ENCODE peak calls at places on chromosomes 12 and 14, in six cellular contexts. U, D, R, O, K and V are unnamed samples.

GRCh38 chr14:64234877-64235651 is 59.1 kb downstream of the ESR2 start:
- DNase-seq in U (peak), D (peak), R (no peak), O (peak), K (no peak), V (no peak)

GRCh38 chr12:127336416-127336815 is 930.6 kb upstream of the TMEM132C start:
- DNase-seq in U (no peak), D (no peak), R (no peak), O (no peak), K (no peak), V (peak)

GRCh38 chr12:3273409-3273853 is 196.3 kb downstream of the TSPAN9 start:
- DNase-seq in U (no peak), D (no peak), R (no peak), O (peak), K (no peak), V (no peak)

GRCh38 chr12:92109613-92110012 is 36.0 kb downstream of the BTG1 start:
- DNase-seq in U (no peak), D (no peak), R (no peak), O (no peak), K (no peak), V (no peak)

GRCh38 chr12:78530065-78530765 is 334.4 kb upstream of the SYT1 start:
- DNase-seq in U (no peak), D (peak), R (no peak), O (no peak), K (no peak), V (no peak)

GRCh38 chr14:25108959-25109358 is 59.0 kb upstream of the STXBP6 start:
- DNase-seq in U (no peak), D (peak), R (peak), O (no peak), K (no peak), V (no peak)

GRCh38 chr14:83548061-83548839 is 1981.7 kb upstream of the FLRT2 start:
- DNase-seq in U (no peak), D (peak), R (no peak), O (no peak), K (no peak), V (no peak)

GRCh38 chr12:66600805-66601392 is 78.0 kb downstream of the GRIP1 start:
- DNase-seq in U (no peak), D (no peak), R (no peak), O (no peak), K (no peak), V (no peak)

GRCh38 chr12:110200124-110200417 is 75.9 kb downstream of the IFT81 start:
- DNase-seq in U (no peak), D (peak), R (no peak), O (no peak), K (no peak), V (no peak)

GRCh38 chr12:2689879-2690278 is 104.9 kb upstream of the FKBP4 start:
- DNase-seq in U (no peak), D (no peak), R (no peak), O (no peak), K (no peak), V (no peak)

GRCh38 chr14:69483765-69484443 is 624 bp upstream of the PLEKHD1 start:
- DNase-seq in U (peak), D (peak), R (peak), O (no peak), K (no peak), V (no peak)

GRCh38 chr14:32134448-32135070 is 57.5 kb downstream of the ARHGAP5 start:
- DNase-seq in U (no peak), D (peak), R (no peak), O (peak), K (no peak), V (peak)

GRCh38 chr12:132218915-132219314 is 74.7 kb downstream of the NOC4L start:
- DNase-seq in U (peak), D (no peak), R (no peak), O (no peak), K (peak), V (no peak)

GRCh38 chr12:83128529-83128928 is 441.8 kb downstream of the TMTC2 start:
- DNase-seq in U (no peak), D (peak), R (no peak), O (no peak), K (no peak), V (no peak)

GRCh38 chr12:109679716-109680520 is 33.7 kb upstream of the FAM222A start:
- DNase-seq in U (no peak), D (no peak), R (no peak), O (no peak), K (no peak), V (no peak)

GRCh38 chr12:82209533-82209932 is 148.7 kb downstream of the CCDC59 start:
- DNase-seq in U (no peak), D (no peak), R (no peak), O (no peak), K (no peak), V (no peak)

GRCh38 chr12:63276537-63277365 is 125.8 kb upstream of the AVPR1A start:
- DNase-seq in U (peak), D (peak), R (peak), O (no peak), K (no peak), V (no peak)

GRCh38 chr12:123485756-123486155 is 27.8 kb downstream of the SNRNP35 start:
- DNase-seq in U (no peak), D (no peak), R (no peak), O (no peak), K (no peak), V (no peak)

GRCh38 chr14:20757963-20758362 is 10.2 kb upstream of the EDDM3B start:
- DNase-seq in U (no peak), D (no peak), R (peak), O (no peak), K (peak), V (no peak)

GRCh38 chr14:65434216-65434850 is 21.8 kb downstream of the FUT8 start:
- DNase-seq in U (no peak), D (peak), R (no peak), O (peak), K (no peak), V (no peak)

GRCh38 chr14:36176524-36176923 is at the start of gene PTCSC3:
- DNase-seq in U (no peak), D (no peak), R (no peak), O (no peak), K (no peak), V (no peak)

GRCh38 chr14:68284333-68284732 is 464.8 kb downstream of the RAD51B start:
- DNase-seq in U (no peak), D (peak), R (no peak), O (no peak), K (no peak), V (no peak)

GRCh38 chr12:91204416-91204815 is 21.8 kb upstream of the DCN start:
- DNase-seq in U (no peak), D (no peak), R (no peak), O (no peak), K (no peak), V (no peak)

GRCh38 chr12:89181271-89181920 is 170.9 kb downstream of the DUSP6 start:
- DNase-seq in U (no peak), D (peak), R (no peak), O (peak), K (no peak), V (peak)

GRCh38 chr14:94388027-94388895 is at the start of gene SERPINA1:
- DNase-seq in U (no peak), D (no peak), R (peak), O (no peak), K (no peak), V (peak)

GRCh38 chr14:67487937-67488893 is at the start of gene TMEM229B:
- DNase-seq in U (no peak), D (no peak), R (no peak), O (no peak), K (peak), V (no peak)

GRCh38 chr14:97251423-97252155 is 454.4 kb downstream of the VRK1 start:
- DNase-seq in U (no peak), D (no peak), R (no peak), O (no peak), K (no peak), V (no peak)

GRCh38 chr14:75982724-75983358 is 1.0 kb upstream of the TGFB3 start:
- DNase-seq in U (no peak), D (peak), R (peak), O (no peak), K (no peak), V (no peak)

DNA sequence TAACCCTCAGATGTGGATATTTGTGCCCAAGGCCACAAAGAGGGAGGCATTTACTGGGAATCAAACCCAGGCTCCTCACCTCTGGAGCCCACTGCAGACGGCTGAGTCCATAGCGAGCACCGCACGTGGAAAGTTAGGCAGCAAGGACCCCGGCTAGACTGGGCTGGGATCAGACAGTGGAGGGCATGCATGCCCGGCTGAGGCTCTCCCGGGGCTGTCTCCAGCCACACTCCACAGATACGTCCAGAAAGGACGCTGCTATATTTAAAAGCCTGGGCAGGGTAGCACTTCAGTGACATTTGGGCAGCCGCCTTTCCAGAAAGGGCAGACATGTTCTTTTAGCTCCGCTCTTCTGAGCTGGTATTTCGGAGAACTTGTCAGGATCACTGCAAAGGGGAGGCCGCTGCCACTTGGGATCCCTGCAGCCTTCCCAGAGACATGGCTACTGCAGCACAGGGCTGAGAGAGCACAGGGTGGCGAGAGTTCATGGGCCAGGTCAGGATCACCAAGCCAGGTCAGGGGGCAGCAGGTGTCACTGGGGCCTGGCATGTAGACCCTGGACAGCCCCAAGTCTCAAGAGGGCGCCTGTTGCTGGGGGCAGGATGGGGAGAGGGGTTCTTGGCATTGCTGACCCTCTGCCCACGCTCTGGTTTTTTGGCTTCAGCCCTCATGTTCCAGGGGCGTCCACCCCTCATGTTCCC is 121.7 kb downstream of the PHETA1 start:
- DNase-seq in U (no peak), D (no peak), R (no peak), O (no peak), K (no peak), V (no peak)
- H3K27ac ChIP-seq in U (no peak), D (no peak), R (no peak), O (no peak), K (no peak), V (no peak)

DNA sequence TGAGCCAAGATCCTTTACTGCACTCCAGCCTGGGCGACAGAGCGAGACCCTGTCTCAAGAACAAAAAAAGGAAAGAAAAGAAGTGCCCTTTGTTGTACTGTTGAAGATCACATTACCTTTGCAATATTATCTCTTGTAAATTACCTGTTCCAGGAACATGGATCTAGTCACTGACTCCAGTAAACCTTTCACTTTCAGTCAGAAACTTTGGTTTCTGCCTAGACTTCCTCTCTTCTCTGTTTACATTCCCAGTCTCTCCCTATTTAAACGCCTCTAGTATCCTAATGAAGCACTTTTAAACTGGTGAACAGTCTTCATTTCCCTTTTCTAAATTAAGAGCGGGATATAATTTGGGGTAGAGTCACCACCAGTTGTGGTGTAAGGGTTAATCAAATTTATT is 12.8 kb downstream of the CHPT1 start:
- DNase-seq in U (no peak), D (no peak), R (no peak), O (no peak), K (no peak), V (no peak)
- H3K27ac ChIP-seq in U (no peak), D (no peak), R (no peak), O (no peak), K (no peak), V (no peak)

GRCh38 chr14:52873694-52874093 is 77.2 kb downstream of the FERMT2 start:
- DNase-seq in U (no peak), D (peak), R (no peak), O (no peak), K (no peak), V (no peak)

GRCh38 chr14:52875707-52876106 is 75.1 kb downstream of the FERMT2 start:
- DNase-seq in U (no peak), D (peak), R (no peak), O (no peak), K (no peak), V (no peak)

GRCh38 chr14:52871606-52872005 is 79.2 kb downstream of the FERMT2 start:
- DNase-seq in U (peak), D (no peak), R (no peak), O (no peak), K (no peak), V (no peak)

GRCh38 chr14:52874389-52874788 is 76.5 kb downstream of the FERMT2 start:
- DNase-seq in U (no peak), D (no peak), R (no peak), O (no peak), K (no peak), V (no peak)

GRCh38 chr14:52873096-52873495 is 77.8 kb downstream of the FERMT2 start:
- DNase-seq in U (no peak), D (no peak), R (no peak), O (no peak), K (no peak), V (no peak)
- H3K27ac ChIP-seq in U (no peak), D (no peak), R (no peak), O (peak), K (no peak), V (peak)

GRCh38 chr12:76778358-76778757 is 14.4 kb downstream of the ZDHHC17 start:
- DNase-seq in U (no peak), D (no peak), R (no peak), O (no peak), K (no peak), V (no peak)
- H3K27ac ChIP-seq in U (no peak), D (no peak), R (no peak), O (no peak), K (no peak), V (no peak)

GRCh38 chr12:59250766-59251165 is 330.5 kb upstream of the LRIG3 start:
- DNase-seq in U (no peak), D (no peak), R (no peak), O (no peak), K (no peak), V (no peak)

DNA sequence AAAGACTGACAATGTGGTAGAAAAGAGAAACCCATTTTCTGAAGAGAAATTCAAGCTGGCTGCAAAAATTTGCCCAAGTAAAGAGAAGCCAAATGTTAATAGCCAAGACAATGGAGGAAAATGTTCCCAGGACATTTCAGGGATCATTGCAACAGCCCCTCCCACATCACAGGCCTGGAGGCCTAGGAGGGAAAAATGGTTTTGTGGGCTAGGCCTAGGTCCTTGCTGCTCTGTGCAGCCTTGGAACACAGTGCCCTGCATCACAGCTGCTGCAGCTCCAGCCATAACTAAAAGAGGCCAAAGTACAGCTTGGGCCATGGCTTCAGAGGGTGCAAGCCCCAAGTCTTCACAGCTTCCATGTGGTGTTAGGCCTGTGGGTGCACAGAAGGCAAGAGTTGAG is 332.4 kb upstream of the LRIG3 start:
- DNase-seq in U (no peak), D (no peak), R (no peak), O (no peak), K (no peak), V (no peak)
- H3K27ac ChIP-seq in U (no peak), D (no peak), R (no peak), O (no peak), K (no peak), V (no peak)

GRCh38 chr12:9617124-9617523 is 9.4 kb upstream of the KLRB1 start:
- DNase-seq in U (no peak), D (no peak), R (no peak), O (no peak), K (no peak), V (no peak)
- H3K27ac ChIP-seq in U (no peak), D (no peak), R (no peak), O (no peak), K (no peak), V (no peak)

GRCh38 chr12:94092516-94093241 is 55.7 kb upstream of the PLXNC1 start:
- DNase-seq in U (no peak), D (peak), R (no peak), O (no peak), K (no peak), V (no peak)
- H3K27ac ChIP-seq in U (no peak), D (no peak), R (no peak), O (no peak), K (no peak), V (no peak)

GRCh38 chr12:24808651-24809050 is 140.2 kb downstream of the BCAT1 start:
- DNase-seq in U (no peak), D (no peak), R (no peak), O (no peak), K (no peak), V (no peak)

GRCh38 chr12:24815087-24815423 is 133.8 kb downstream of the BCAT1 start:
- DNase-seq in U (no peak), D (no peak), R (no peak), O (no peak), K (no peak), V (no peak)

GRCh38 chr12:24810378-24810777 is 138.5 kb downstream of the BCAT1 start:
- DNase-seq in U (no peak), D (no peak), R (no peak), O (no peak), K (no peak), V (no peak)

GRCh38 chr12:24814379-24815086 is 134.4 kb downstream of the BCAT1 start:
- DNase-seq in U (no peak), D (no peak), R (no peak), O (no peak), K (no peak), V (no peak)
- H3K27ac ChIP-seq in U (no peak), D (no peak), R (no peak), O (no peak), K (no peak), V (no peak)

GRCh38 chr14:95470942-95471499 is 45.4 kb downstream of the SYNE3 start:
- DNase-seq in U (no peak), D (no peak), R (no peak), O (no peak), K (no peak), V (no peak)
- H3K27ac ChIP-seq in U (no peak), D (no peak), R (no peak), O (no peak), K (no peak), V (no peak)

GRCh38 chr12:27291862-27292261 is 40.8 kb upstream of the BMAL2 start:
- DNase-seq in U (no peak), D (no peak), R (no peak), O (no peak), K (no peak), V (no peak)

GRCh38 chr12:27293463-27293862 is 39.2 kb upstream of the BMAL2 start:
- DNase-seq in U (no peak), D (peak), R (peak), O (no peak), K (no peak), V (no peak)

GRCh38 chr12:27289414-27289813 is 43.2 kb upstream of the BMAL2 start:
- DNase-seq in U (no peak), D (no peak), R (no peak), O (no peak), K (no peak), V (no peak)

GRCh38 chr12:27290501-27291168 is 42.0 kb upstream of the BMAL2 start:
- DNase-seq in U (no peak), D (no peak), R (no peak), O (no peak), K (no peak), V (no peak)

DNA sequence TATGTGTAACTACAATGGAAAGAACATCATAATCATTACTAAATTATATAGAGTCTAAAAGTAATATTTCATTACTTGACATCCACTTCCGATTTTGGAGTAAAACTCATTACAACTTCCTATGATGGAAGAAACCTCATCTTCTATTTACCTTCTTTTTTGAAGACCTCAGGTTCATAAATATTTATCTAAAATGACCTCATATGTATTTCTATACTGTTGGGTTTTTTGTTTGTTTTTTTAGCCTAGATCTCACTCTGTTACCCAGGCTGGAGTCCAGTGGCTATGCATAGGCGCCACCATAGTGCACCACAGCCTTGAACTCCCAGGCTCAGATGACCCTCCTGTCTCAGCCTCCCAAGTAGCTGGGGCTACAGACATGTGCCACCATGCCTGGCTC is 39.9 kb upstream of the BMAL2 start:
- DNase-seq in U (no peak), D (no peak), R (no peak), O (no peak), K (no peak), V (no peak)
- H3K27ac ChIP-seq in U (no peak), D (peak), R (peak), O (no peak), K (no peak), V (no peak)